ENCODE peak calls at places on chromosome 2, in seven cellular contexts. One of them, this sample, is unnamed.

GRCh38 chr2:11516984-11517648 is 16.7 kb upstream of the GREB1 start:
- DNase-seq in K562: no peak
- DNase-seq in HCT116: no peak
- DNase-seq in tibial nerve: no peak
- DNase-seq in testis: no peak
- DNase-seq in IMR-90: no peak
- DNase-seq in transverse colon: no peak
- DNase-seq in this sample: no peak

GRCh38 chr2:231907765-231908164 is 18.4 kb downstream of the NPPC start:
- DNase-seq in K562: no peak
- DNase-seq in HCT116: no peak
- DNase-seq in tibial nerve: no peak
- DNase-seq in testis: no peak
- DNase-seq in IMR-90: no peak
- DNase-seq in transverse colon: no peak
- DNase-seq in this sample: no peak

GRCh38 chr2:144322379-144322778 is 197.5 kb downstream of the ZEB2 start:
- DNase-seq in K562: no peak
- DNase-seq in HCT116: no peak
- DNase-seq in tibial nerve: no peak
- DNase-seq in testis: no peak
- DNase-seq in IMR-90: no peak
- DNase-seq in transverse colon: no peak
- DNase-seq in this sample: no peak

GRCh38 chr2:42180300-42180699 is 11.1 kb downstream of the EML4 start:
- DNase-seq in K562: no peak
- DNase-seq in HCT116: no peak
- DNase-seq in tibial nerve: no peak
- DNase-seq in testis: no peak
- DNase-seq in IMR-90: no peak
- DNase-seq in transverse colon: no peak
- DNase-seq in this sample: no peak

GRCh38 chr2:187497858-187498463 is 49.9 kb upstream of the CALCRL start:
- DNase-seq in K562: no peak
- DNase-seq in HCT116: peak; percentile 22
- DNase-seq in tibial nerve: peak; percentile 41
- DNase-seq in testis: no peak
- DNase-seq in IMR-90: no peak
- DNase-seq in transverse colon: no peak
- DNase-seq in this sample: no peak

GRCh38 chr2:197707316-197708213 is 2.4 kb downstream of the MARS2 start:
- DNase-seq in K562: no peak
- DNase-seq in HCT116: peak; percentile 24
- DNase-seq in tibial nerve: no peak
- DNase-seq in testis: no peak
- DNase-seq in IMR-90: peak; percentile 74
- DNase-seq in transverse colon: no peak
- DNase-seq in this sample: no peak

GRCh38 chr2:55364189-55365055 is 55.2 kb downstream of the CCDC88A start:
- DNase-seq in K562: no peak
- DNase-seq in HCT116: no peak
- DNase-seq in tibial nerve: peak; percentile 79
- DNase-seq in testis: peak; percentile 60
- DNase-seq in IMR-90: peak; percentile 98
- DNase-seq in transverse colon: no peak
- DNase-seq in this sample: no peak

GRCh38 chr2:1478311-1479305 is 65.3 kb downstream of the TPO start:
- DNase-seq in K562: no peak
- DNase-seq in HCT116: no peak
- DNase-seq in tibial nerve: no peak
- DNase-seq in testis: no peak
- DNase-seq in IMR-90: no peak
- DNase-seq in transverse colon: no peak
- DNase-seq in this sample: no peak

GRCh38 chr2:237209885-237210284 is 124.2 kb downstream of the COPS8 start:
- DNase-seq in K562: no peak
- DNase-seq in HCT116: no peak
- DNase-seq in tibial nerve: no peak
- DNase-seq in testis: no peak
- DNase-seq in IMR-90: no peak
- DNase-seq in transverse colon: no peak
- DNase-seq in this sample: no peak

GRCh38 chr2:97871096-97871780 is 124.5 kb downstream of the TMEM131 start:
- DNase-seq in K562: no peak
- DNase-seq in HCT116: peak; percentile 60
- DNase-seq in tibial nerve: no peak
- DNase-seq in testis: no peak
- DNase-seq in IMR-90: peak; percentile 79
- DNase-seq in transverse colon: no peak
- DNase-seq in this sample: no peak

GRCh38 chr2:159101755-159102489 is 133.5 kb downstream of the TANC1 start:
- DNase-seq in K562: no peak
- DNase-seq in HCT116: no peak
- DNase-seq in tibial nerve: no peak
- DNase-seq in testis: no peak
- DNase-seq in IMR-90: no peak
- DNase-seq in transverse colon: no peak
- DNase-seq in this sample: no peak

GRCh38 chr2:13034861-13035260 is 318.1 kb downstream of the TRIB2 start:
- DNase-seq in K562: no peak
- DNase-seq in HCT116: no peak
- DNase-seq in tibial nerve: no peak
- DNase-seq in testis: no peak
- DNase-seq in IMR-90: no peak
- DNase-seq in transverse colon: no peak
- DNase-seq in this sample: no peak

GRCh38 chr2:43519711-43520221 is 76.1 kb downstream of the THADA start:
- DNase-seq in K562: no peak
- DNase-seq in HCT116: no peak
- DNase-seq in tibial nerve: no peak
- DNase-seq in testis: no peak
- DNase-seq in IMR-90: peak; percentile 97
- DNase-seq in transverse colon: no peak
- DNase-seq in this sample: no peak

GRCh38 chr2:241620419-241620769 is 16.6 kb downstream of the THAP4 start:
- DNase-seq in K562: no peak
- DNase-seq in HCT116: peak; percentile 33
- DNase-seq in tibial nerve: no peak
- DNase-seq in testis: no peak
- DNase-seq in IMR-90: peak; percentile 33
- DNase-seq in transverse colon: no peak
- DNase-seq in this sample: no peak

DNA sequence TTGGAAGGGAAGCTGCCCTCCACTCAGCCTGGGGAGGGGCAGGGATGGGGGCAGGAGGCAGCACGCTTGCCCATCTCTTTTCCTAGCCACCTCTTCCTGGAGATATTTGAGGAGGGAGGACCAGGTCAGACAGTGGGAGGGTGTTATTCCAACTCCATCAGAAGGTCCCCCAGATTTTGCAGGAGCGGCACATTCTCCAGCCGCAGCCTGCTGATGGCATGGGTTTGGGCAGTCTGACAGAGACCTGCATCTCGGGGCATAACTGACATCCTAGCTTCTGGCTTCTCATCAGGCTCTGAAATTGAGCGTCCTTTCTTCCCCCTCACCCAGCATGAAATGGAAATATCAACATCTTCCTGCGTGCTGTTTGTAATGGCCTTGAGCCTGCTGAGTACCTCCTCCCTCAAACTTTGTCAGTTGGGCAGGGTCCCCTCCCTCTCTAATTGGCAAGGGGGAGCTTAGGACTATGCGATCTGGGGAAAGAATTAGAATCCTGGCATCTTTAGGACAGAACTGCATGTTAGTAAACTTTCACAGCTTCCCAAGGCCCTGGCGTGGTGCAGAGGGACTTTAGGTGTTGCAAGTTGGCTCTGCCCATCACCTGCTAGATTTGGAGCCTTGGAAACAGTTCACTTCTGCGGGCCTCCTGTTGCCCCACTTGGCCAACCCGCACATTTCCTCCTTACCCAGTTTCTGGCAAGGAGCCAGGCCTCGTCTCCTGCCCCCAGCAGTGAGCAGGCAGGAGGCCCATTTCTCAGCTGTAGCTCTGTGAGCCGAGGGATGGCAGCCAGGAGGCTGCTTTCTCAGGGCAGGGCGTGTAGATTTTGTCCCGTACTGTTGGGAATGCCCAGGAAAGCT is 2.2 kb downstream of the ITM2C start:
- DNase-seq in K562: no peak
- DNase-seq in HCT116: no peak
- DNase-seq in tibial nerve: no peak
- DNase-seq in testis: peak; percentile 58
- DNase-seq in IMR-90: peak; percentile 20
- DNase-seq in transverse colon: peak; percentile 84
- DNase-seq in this sample: peak; percentile 83
- H3K4me1 ChIP-seq in K562: no peaks in the 10 kb centered on the region
- H3K4me1 ChIP-seq in HCT116: peaks cover 34% of the 10 kb centered on the region
- H3K4me1 ChIP-seq in tibial nerve: peaks cover 27% of the 10 kb centered on the region
- H3K4me1 ChIP-seq in testis: peaks cover 21% of the 10 kb centered on the region
- H3K4me1 ChIP-seq in IMR-90: peaks cover 12% of the 10 kb centered on the region
- H3K4me1 ChIP-seq in transverse colon: peaks cover 66% of the 10 kb centered on the region
- H3K4me1 ChIP-seq in this sample: peaks cover 15% of the 10 kb centered on the region

DNA sequence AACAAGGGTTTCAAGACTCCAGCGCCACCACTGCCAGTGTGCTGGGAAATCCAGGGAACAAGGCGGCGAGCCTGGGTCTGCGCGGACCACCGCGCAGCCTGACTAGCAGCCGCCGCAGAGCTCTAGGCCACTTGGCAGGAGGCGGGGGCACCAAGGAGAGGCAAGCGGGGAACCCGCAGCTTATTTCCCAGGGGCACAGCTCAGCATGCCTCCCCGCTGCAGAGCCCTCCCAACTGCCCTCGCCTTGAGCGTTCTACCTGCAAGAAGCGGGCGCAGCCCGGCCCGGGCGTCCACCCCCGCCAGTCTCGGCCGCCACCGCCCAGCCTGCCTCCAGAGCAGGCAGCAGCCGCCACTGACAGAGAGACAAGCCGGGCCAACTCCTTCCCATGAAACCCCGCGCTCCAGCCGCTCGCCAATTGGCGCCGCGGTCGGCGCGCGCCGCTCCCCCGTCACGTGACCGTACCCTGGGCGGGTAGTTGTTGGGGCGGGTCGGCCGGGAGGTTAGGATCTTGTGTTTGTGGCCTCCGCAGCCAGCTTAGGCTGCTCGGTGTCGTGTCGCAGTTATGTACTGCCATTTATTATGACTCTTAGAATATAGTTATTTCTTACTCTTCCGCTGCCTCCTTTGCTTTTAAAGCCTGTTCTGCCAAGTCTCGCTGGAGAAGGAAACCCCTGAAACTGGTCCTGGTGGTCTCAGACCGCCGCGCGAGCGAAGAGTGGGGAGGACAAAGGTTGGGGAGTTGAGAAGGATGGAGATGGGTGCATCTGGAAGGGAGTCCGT is at the start of gene LNPK:
- DNase-seq in K562: peak; percentile 97
- DNase-seq in HCT116: peak; percentile 55
- DNase-seq in tibial nerve: peak; percentile 89
- DNase-seq in testis: peak; percentile 94
- DNase-seq in IMR-90: peak; percentile 82
- DNase-seq in transverse colon: peak; percentile 96
- DNase-seq in this sample: peak; percentile 98
- TF ChIP-seq POLR2A in K562: peak; percentile 94
- TF ChIP-seq POLR2A in HCT116: peak; percentile 77
- TF ChIP-seq POLR2A in tibial nerve: no peak
- TF ChIP-seq POLR2A in testis: no peak
- TF ChIP-seq POLR2A in IMR-90: peak; percentile 60
- TF ChIP-seq POLR2A in transverse colon: peak; percentile 91
- TF ChIP-seq POLR2A in this sample: peak; percentile 82

GRCh38 chr2:118847447-118848172 is at the start of gene EN1:
- DNase-seq in K562: peak; percentile 91
- DNase-seq in HCT116: no peak
- DNase-seq in tibial nerve: no peak
- DNase-seq in testis: peak; percentile 70
- DNase-seq in IMR-90: peak; percentile 8
- DNase-seq in transverse colon: no peak
- DNase-seq in this sample: peak; percentile 2
- H3K27me3 ChIP-seq in K562: peaks cover 28% of the 10 kb centered on the region
- H3K27me3 ChIP-seq in HCT116: no peaks in the 10 kb centered on the region
- H3K27me3 ChIP-seq in tibial nerve: peaks cover 10% of the 10 kb centered on the region
- H3K27me3 ChIP-seq in testis: no peaks in the 10 kb centered on the region
- H3K27me3 ChIP-seq in IMR-90: peaks cover 89% of the 10 kb centered on the region
- H3K27me3 ChIP-seq in transverse colon: peaks cover 100% of the 10 kb centered on the region
- H3K27me3 ChIP-seq in this sample: peaks cover 77% of the 10 kb centered on the region

GRCh38 chr2:170817999-170818293 is 1.3 kb downstream of the GAD1 start:
- DNase-seq in K562: no peak
- DNase-seq in HCT116: no peak
- DNase-seq in tibial nerve: no peak
- DNase-seq in testis: peak; percentile 42
- DNase-seq in IMR-90: no peak
- DNase-seq in transverse colon: no peak
- DNase-seq in this sample: no peak
- H3K4me1 ChIP-seq in K562: peaks cover 6% of the 10 kb centered on the region
- H3K4me1 ChIP-seq in HCT116: peaks cover 27% of the 10 kb centered on the region
- H3K4me1 ChIP-seq in tibial nerve: peaks cover 68% of the 10 kb centered on the region
- H3K4me1 ChIP-seq in testis: peaks cover 56% of the 10 kb centered on the region
- H3K4me1 ChIP-seq in IMR-90: peaks cover 1% of the 10 kb centered on the region
- H3K4me1 ChIP-seq in transverse colon: peaks cover 64% of the 10 kb centered on the region
- H3K4me1 ChIP-seq in this sample: peaks cover 30% of the 10 kb centered on the region

DNA sequence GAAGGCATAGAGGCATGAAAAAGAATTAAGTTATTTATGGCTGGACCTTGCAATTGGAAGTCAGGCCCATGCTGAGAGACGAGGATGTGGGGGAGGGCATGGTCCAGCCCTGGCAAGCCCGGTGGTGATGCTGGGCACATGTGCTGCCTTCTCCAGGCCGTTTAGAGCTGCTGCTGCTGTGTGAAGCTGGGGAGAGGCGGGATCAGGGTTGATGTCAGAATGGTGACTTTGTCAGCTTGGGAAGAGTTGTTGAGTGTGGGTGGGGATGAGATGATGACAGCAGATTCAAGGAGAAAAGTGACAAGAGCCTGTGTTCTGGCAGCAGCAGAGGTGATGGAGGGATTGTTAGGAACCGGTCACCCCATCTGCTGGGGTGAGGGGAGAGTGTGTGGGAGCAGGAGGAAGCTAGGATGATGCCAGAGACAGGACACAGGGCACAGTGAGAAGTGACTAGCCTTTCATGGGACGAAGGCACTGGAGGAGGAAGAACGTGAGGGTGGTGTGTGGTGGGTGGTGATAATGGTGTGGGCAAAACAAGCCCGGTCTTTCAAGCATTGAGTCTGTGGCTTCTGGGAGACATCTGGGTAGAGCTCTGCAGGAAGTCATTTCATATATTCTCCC is 345.5 kb downstream of the RNF144A start:
- DNase-seq in K562: no peak
- DNase-seq in HCT116: no peak
- DNase-seq in tibial nerve: no peak
- DNase-seq in testis: no peak
- DNase-seq in IMR-90: no peak
- DNase-seq in transverse colon: no peak
- DNase-seq in this sample: no peak
- TF ChIP-seq POLR2A in K562: no peak
- TF ChIP-seq POLR2A in HCT116: no peak
- TF ChIP-seq POLR2A in tibial nerve: no peak
- TF ChIP-seq POLR2A in testis: no peak
- TF ChIP-seq POLR2A in IMR-90: no peak
- TF ChIP-seq POLR2A in transverse colon: no peak
- TF ChIP-seq POLR2A in this sample: no peak

This sample was measured in Peyer's patch.